ENCODE peak calls at places on chromosomes 13 and 19, in nine cellular contexts. One of them, this sample, is unnamed.

GRCh38 chr13:51905787-51906186 is 44.0 kb downstream of the CCDC70 start:
- ATAC-seq in psoas muscle: no peak
- ATAC-seq in stimulated activated naive CD8-positive, alpha-beta T cell treated with anti-CD3 and anti-CD28 coated beads, Interleukin-15, amount 100 ng/mL, for 72 hours: no peak
- ATAC-seq in mucosa of descending colon: no peak
- ATAC-seq in T-cell: no peak
- ATAC-seq in SK-N-SH treated with all-trans-retinoic acid at 6 μM for 48 hours: no peak
- ATAC-seq in activated T-cell treated with anti-CD3 and anti-CD28 coated beads, Interleukin-2, amount 50 U/mL, for 4 hours: no peak
- ATAC-seq in upper lobe of left lung: no peak
- ATAC-seq in CD4-positive, CD25-positive, alpha-beta regulatory T cell: peak
- ATAC-seq in this sample: no peak

GRCh38 chr19:15294591-15294990 is 37.7 kb downstream of the BRD4 start:
- ATAC-seq in psoas muscle: no peak
- ATAC-seq in stimulated activated naive CD8-positive, alpha-beta T cell treated with anti-CD3 and anti-CD28 coated beads, Interleukin-15, amount 100 ng/mL, for 72 hours: no peak
- ATAC-seq in mucosa of descending colon: no peak
- ATAC-seq in T-cell: no peak
- ATAC-seq in SK-N-SH treated with all-trans-retinoic acid at 6 μM for 48 hours: peak
- ATAC-seq in activated T-cell treated with anti-CD3 and anti-CD28 coated beads, Interleukin-2, amount 50 U/mL, for 4 hours: peak
- ATAC-seq in upper lobe of left lung: no peak
- ATAC-seq in CD4-positive, CD25-positive, alpha-beta regulatory T cell: no peak
- ATAC-seq in this sample: peak

GRCh38 chr19:44641866-44642265 is 1.8 kb upstream of the PVR start:
- ATAC-seq in psoas muscle: no peak
- ATAC-seq in stimulated activated naive CD8-positive, alpha-beta T cell treated with anti-CD3 and anti-CD28 coated beads, Interleukin-15, amount 100 ng/mL, for 72 hours: no peak
- ATAC-seq in mucosa of descending colon: no peak
- ATAC-seq in T-cell: no peak
- ATAC-seq in SK-N-SH treated with all-trans-retinoic acid at 6 μM for 48 hours: no peak
- ATAC-seq in activated T-cell treated with anti-CD3 and anti-CD28 coated beads, Interleukin-2, amount 50 U/mL, for 4 hours: no peak
- ATAC-seq in upper lobe of left lung: no peak
- ATAC-seq in CD4-positive, CD25-positive, alpha-beta regulatory T cell: no peak
- ATAC-seq in this sample: no peak

GRCh38 chr13:25347156-25347555 is 24.6 kb upstream of the ATP8A2 start:
- ATAC-seq in psoas muscle: no peak
- ATAC-seq in stimulated activated naive CD8-positive, alpha-beta T cell treated with anti-CD3 and anti-CD28 coated beads, Interleukin-15, amount 100 ng/mL, for 72 hours: no peak
- ATAC-seq in mucosa of descending colon: no peak
- ATAC-seq in T-cell: no peak
- ATAC-seq in SK-N-SH treated with all-trans-retinoic acid at 6 μM for 48 hours: peak
- ATAC-seq in activated T-cell treated with anti-CD3 and anti-CD28 coated beads, Interleukin-2, amount 50 U/mL, for 4 hours: no peak
- ATAC-seq in upper lobe of left lung: no peak
- ATAC-seq in CD4-positive, CD25-positive, alpha-beta regulatory T cell: no peak
- ATAC-seq in this sample: no peak

GRCh38 chr19:4495471-4495870 is 22.8 kb downstream of the PLIN4 start:
- ATAC-seq in psoas muscle: peak
- ATAC-seq in stimulated activated naive CD8-positive, alpha-beta T cell treated with anti-CD3 and anti-CD28 coated beads, Interleukin-15, amount 100 ng/mL, for 72 hours: peak
- ATAC-seq in mucosa of descending colon: peak
- ATAC-seq in T-cell: no peak
- ATAC-seq in SK-N-SH treated with all-trans-retinoic acid at 6 μM for 48 hours: no peak
- ATAC-seq in activated T-cell treated with anti-CD3 and anti-CD28 coated beads, Interleukin-2, amount 50 U/mL, for 4 hours: no peak
- ATAC-seq in upper lobe of left lung: peak
- ATAC-seq in CD4-positive, CD25-positive, alpha-beta regulatory T cell: peak
- ATAC-seq in this sample: no peak

GRCh38 chr13:75643693-75644092 is 7.6 kb downstream of the LMO7 start:
- ATAC-seq in psoas muscle: no peak
- ATAC-seq in stimulated activated naive CD8-positive, alpha-beta T cell treated with anti-CD3 and anti-CD28 coated beads, Interleukin-15, amount 100 ng/mL, for 72 hours: no peak
- ATAC-seq in mucosa of descending colon: no peak
- ATAC-seq in T-cell: no peak
- ATAC-seq in SK-N-SH treated with all-trans-retinoic acid at 6 μM for 48 hours: peak
- ATAC-seq in activated T-cell treated with anti-CD3 and anti-CD28 coated beads, Interleukin-2, amount 50 U/mL, for 4 hours: no peak
- ATAC-seq in upper lobe of left lung: no peak
- ATAC-seq in CD4-positive, CD25-positive, alpha-beta regulatory T cell: no peak
- ATAC-seq in this sample: no peak

GRCh38 chr13:52695856-52696255 is 43.2 kb downstream of the SUGT1 start:
- ATAC-seq in psoas muscle: no peak
- ATAC-seq in stimulated activated naive CD8-positive, alpha-beta T cell treated with anti-CD3 and anti-CD28 coated beads, Interleukin-15, amount 100 ng/mL, for 72 hours: peak
- ATAC-seq in mucosa of descending colon: no peak
- ATAC-seq in T-cell: no peak
- ATAC-seq in SK-N-SH treated with all-trans-retinoic acid at 6 μM for 48 hours: no peak
- ATAC-seq in activated T-cell treated with anti-CD3 and anti-CD28 coated beads, Interleukin-2, amount 50 U/mL, for 4 hours: peak
- ATAC-seq in upper lobe of left lung: no peak
- ATAC-seq in CD4-positive, CD25-positive, alpha-beta regulatory T cell: no peak
- ATAC-seq in this sample: peak

GRCh38 chr13:79307866-79308298 is 98.2 kb downstream of the RBM26 start:
- ATAC-seq in psoas muscle: peak
- ATAC-seq in stimulated activated naive CD8-positive, alpha-beta T cell treated with anti-CD3 and anti-CD28 coated beads, Interleukin-15, amount 100 ng/mL, for 72 hours: peak
- ATAC-seq in mucosa of descending colon: no peak
- ATAC-seq in T-cell: no peak
- ATAC-seq in SK-N-SH treated with all-trans-retinoic acid at 6 μM for 48 hours: peak
- ATAC-seq in activated T-cell treated with anti-CD3 and anti-CD28 coated beads, Interleukin-2, amount 50 U/mL, for 4 hours: peak
- ATAC-seq in upper lobe of left lung: no peak
- ATAC-seq in CD4-positive, CD25-positive, alpha-beta regulatory T cell: no peak
- ATAC-seq in this sample: peak

GRCh38 chr13:36131931-36132297 is 732 bp upstream of the DCLK1 start:
- ATAC-seq in psoas muscle: peak
- ATAC-seq in stimulated activated naive CD8-positive, alpha-beta T cell treated with anti-CD3 and anti-CD28 coated beads, Interleukin-15, amount 100 ng/mL, for 72 hours: no peak
- ATAC-seq in mucosa of descending colon: peak
- ATAC-seq in T-cell: no peak
- ATAC-seq in SK-N-SH treated with all-trans-retinoic acid at 6 μM for 48 hours: no peak
- ATAC-seq in activated T-cell treated with anti-CD3 and anti-CD28 coated beads, Interleukin-2, amount 50 U/mL, for 4 hours: no peak
- ATAC-seq in upper lobe of left lung: peak
- ATAC-seq in CD4-positive, CD25-positive, alpha-beta regulatory T cell: no peak
- ATAC-seq in this sample: no peak

GRCh38 chr13:110944121-110944967 is 29.5 kb upstream of the ANKRD10 start:
- ATAC-seq in psoas muscle: peak
- ATAC-seq in stimulated activated naive CD8-positive, alpha-beta T cell treated with anti-CD3 and anti-CD28 coated beads, Interleukin-15, amount 100 ng/mL, for 72 hours: peak
- ATAC-seq in mucosa of descending colon: peak
- ATAC-seq in T-cell: peak
- ATAC-seq in SK-N-SH treated with all-trans-retinoic acid at 6 μM for 48 hours: peak
- ATAC-seq in activated T-cell treated with anti-CD3 and anti-CD28 coated beads, Interleukin-2, amount 50 U/mL, for 4 hours: peak
- ATAC-seq in upper lobe of left lung: no peak
- ATAC-seq in CD4-positive, CD25-positive, alpha-beta regulatory T cell: peak
- ATAC-seq in this sample: peak

GRCh38 chr13:91572944-91573535 is 174.6 kb downstream of the GPC5 start:
- ATAC-seq in psoas muscle: no peak
- ATAC-seq in stimulated activated naive CD8-positive, alpha-beta T cell treated with anti-CD3 and anti-CD28 coated beads, Interleukin-15, amount 100 ng/mL, for 72 hours: no peak
- ATAC-seq in mucosa of descending colon: no peak
- ATAC-seq in T-cell: no peak
- ATAC-seq in SK-N-SH treated with all-trans-retinoic acid at 6 μM for 48 hours: no peak
- ATAC-seq in activated T-cell treated with anti-CD3 and anti-CD28 coated beads, Interleukin-2, amount 50 U/mL, for 4 hours: no peak
- ATAC-seq in upper lobe of left lung: no peak
- ATAC-seq in CD4-positive, CD25-positive, alpha-beta regulatory T cell: no peak
- ATAC-seq in this sample: no peak

GRCh38 chr19:18895038-18895827 is 725 bp downstream of the CERS1 start:
- ATAC-seq in psoas muscle: peak
- ATAC-seq in stimulated activated naive CD8-positive, alpha-beta T cell treated with anti-CD3 and anti-CD28 coated beads, Interleukin-15, amount 100 ng/mL, for 72 hours: peak
- ATAC-seq in mucosa of descending colon: peak
- ATAC-seq in T-cell: no peak
- ATAC-seq in SK-N-SH treated with all-trans-retinoic acid at 6 μM for 48 hours: peak
- ATAC-seq in activated T-cell treated with anti-CD3 and anti-CD28 coated beads, Interleukin-2, amount 50 U/mL, for 4 hours: peak
- ATAC-seq in upper lobe of left lung: no peak
- ATAC-seq in CD4-positive, CD25-positive, alpha-beta regulatory T cell: no peak
- ATAC-seq in this sample: peak

GRCh38 chr13:99018418-99019180 is 40.7 kb upstream of the DOCK9 start:
- ATAC-seq in psoas muscle: no peak
- ATAC-seq in stimulated activated naive CD8-positive, alpha-beta T cell treated with anti-CD3 and anti-CD28 coated beads, Interleukin-15, amount 100 ng/mL, for 72 hours: peak
- ATAC-seq in mucosa of descending colon: no peak
- ATAC-seq in T-cell: no peak
- ATAC-seq in SK-N-SH treated with all-trans-retinoic acid at 6 μM for 48 hours: peak
- ATAC-seq in activated T-cell treated with anti-CD3 and anti-CD28 coated beads, Interleukin-2, amount 50 U/mL, for 4 hours: peak
- ATAC-seq in upper lobe of left lung: no peak
- ATAC-seq in CD4-positive, CD25-positive, alpha-beta regulatory T cell: no peak
- ATAC-seq in this sample: peak

GRCh38 chr13:45500492-45501174 is 35.9 kb downstream of the COG3 start:
- ATAC-seq in psoas muscle: no peak
- ATAC-seq in stimulated activated naive CD8-positive, alpha-beta T cell treated with anti-CD3 and anti-CD28 coated beads, Interleukin-15, amount 100 ng/mL, for 72 hours: no peak
- ATAC-seq in mucosa of descending colon: no peak
- ATAC-seq in T-cell: no peak
- ATAC-seq in SK-N-SH treated with all-trans-retinoic acid at 6 μM for 48 hours: peak
- ATAC-seq in activated T-cell treated with anti-CD3 and anti-CD28 coated beads, Interleukin-2, amount 50 U/mL, for 4 hours: no peak
- ATAC-seq in upper lobe of left lung: no peak
- ATAC-seq in CD4-positive, CD25-positive, alpha-beta regulatory T cell: no peak
- ATAC-seq in this sample: no peak

GRCh38 chr19:37933965-37934364 is 27.0 kb downstream of the SIPA1L3 start:
- ATAC-seq in psoas muscle: peak
- ATAC-seq in stimulated activated naive CD8-positive, alpha-beta T cell treated with anti-CD3 and anti-CD28 coated beads, Interleukin-15, amount 100 ng/mL, for 72 hours: no peak
- ATAC-seq in mucosa of descending colon: no peak
- ATAC-seq in T-cell: no peak
- ATAC-seq in SK-N-SH treated with all-trans-retinoic acid at 6 μM for 48 hours: peak
- ATAC-seq in activated T-cell treated with anti-CD3 and anti-CD28 coated beads, Interleukin-2, amount 50 U/mL, for 4 hours: no peak
- ATAC-seq in upper lobe of left lung: no peak
- ATAC-seq in CD4-positive, CD25-positive, alpha-beta regulatory T cell: no peak
- ATAC-seq in this sample: no peak

GRCh38 chr19:14555918-14556661 is 15.8 kb downstream of the NDUFB7 start:
- ATAC-seq in psoas muscle: no peak
- ATAC-seq in stimulated activated naive CD8-positive, alpha-beta T cell treated with anti-CD3 and anti-CD28 coated beads, Interleukin-15, amount 100 ng/mL, for 72 hours: peak
- ATAC-seq in mucosa of descending colon: no peak
- ATAC-seq in T-cell: no peak
- ATAC-seq in SK-N-SH treated with all-trans-retinoic acid at 6 μM for 48 hours: peak
- ATAC-seq in activated T-cell treated with anti-CD3 and anti-CD28 coated beads, Interleukin-2, amount 50 U/mL, for 4 hours: peak
- ATAC-seq in upper lobe of left lung: peak
- ATAC-seq in CD4-positive, CD25-positive, alpha-beta regulatory T cell: no peak
- ATAC-seq in this sample: peak

GRCh38 chr19:2422951-2423880 is 4.2 kb downstream of the TIMM13 start:
- ATAC-seq in psoas muscle: no peak
- ATAC-seq in stimulated activated naive CD8-positive, alpha-beta T cell treated with anti-CD3 and anti-CD28 coated beads, Interleukin-15, amount 100 ng/mL, for 72 hours: no peak
- ATAC-seq in mucosa of descending colon: no peak
- ATAC-seq in T-cell: no peak
- ATAC-seq in SK-N-SH treated with all-trans-retinoic acid at 6 μM for 48 hours: no peak
- ATAC-seq in activated T-cell treated with anti-CD3 and anti-CD28 coated beads, Interleukin-2, amount 50 U/mL, for 4 hours: no peak
- ATAC-seq in upper lobe of left lung: no peak
- ATAC-seq in CD4-positive, CD25-positive, alpha-beta regulatory T cell: no peak
- ATAC-seq in this sample: no peak

GRCh38 chr13:44732503-44733098 is 156.5 kb upstream of the TSC22D1 start:
- ATAC-seq in psoas muscle: peak
- ATAC-seq in stimulated activated naive CD8-positive, alpha-beta T cell treated with anti-CD3 and anti-CD28 coated beads, Interleukin-15, amount 100 ng/mL, for 72 hours: no peak
- ATAC-seq in mucosa of descending colon: no peak
- ATAC-seq in T-cell: no peak
- ATAC-seq in SK-N-SH treated with all-trans-retinoic acid at 6 μM for 48 hours: no peak
- ATAC-seq in activated T-cell treated with anti-CD3 and anti-CD28 coated beads, Interleukin-2, amount 50 U/mL, for 4 hours: no peak
- ATAC-seq in upper lobe of left lung: peak
- ATAC-seq in CD4-positive, CD25-positive, alpha-beta regulatory T cell: no peak
- ATAC-seq in this sample: no peak

GRCh38 chr19:3655402-3656072 is 28.9 kb upstream of the CACTIN start:
- ATAC-seq in psoas muscle: no peak
- ATAC-seq in stimulated activated naive CD8-positive, alpha-beta T cell treated with anti-CD3 and anti-CD28 coated beads, Interleukin-15, amount 100 ng/mL, for 72 hours: no peak
- ATAC-seq in mucosa of descending colon: peak
- ATAC-seq in T-cell: peak
- ATAC-seq in SK-N-SH treated with all-trans-retinoic acid at 6 μM for 48 hours: peak
- ATAC-seq in activated T-cell treated with anti-CD3 and anti-CD28 coated beads, Interleukin-2, amount 50 U/mL, for 4 hours: no peak
- ATAC-seq in upper lobe of left lung: no peak
- ATAC-seq in CD4-positive, CD25-positive, alpha-beta regulatory T cell: no peak
- ATAC-seq in this sample: no peak

GRCh38 chr13:80109313-80109712 is 231.6 kb downstream of the SPRY2 start:
- ATAC-seq in psoas muscle: no peak
- ATAC-seq in stimulated activated naive CD8-positive, alpha-beta T cell treated with anti-CD3 and anti-CD28 coated beads, Interleukin-15, amount 100 ng/mL, for 72 hours: no peak
- ATAC-seq in mucosa of descending colon: no peak
- ATAC-seq in T-cell: no peak
- ATAC-seq in SK-N-SH treated with all-trans-retinoic acid at 6 μM for 48 hours: no peak
- ATAC-seq in activated T-cell treated with anti-CD3 and anti-CD28 coated beads, Interleukin-2, amount 50 U/mL, for 4 hours: no peak
- ATAC-seq in upper lobe of left lung: no peak
- ATAC-seq in CD4-positive, CD25-positive, alpha-beta regulatory T cell: no peak
- ATAC-seq in this sample: no peak

GRCh38 chr13:52659340-52659739 is 6.7 kb downstream of the SUGT1 start:
- ATAC-seq in psoas muscle: no peak
- ATAC-seq in stimulated activated naive CD8-positive, alpha-beta T cell treated with anti-CD3 and anti-CD28 coated beads, Interleukin-15, amount 100 ng/mL, for 72 hours: no peak
- ATAC-seq in mucosa of descending colon: no peak
- ATAC-seq in T-cell: no peak
- ATAC-seq in SK-N-SH treated with all-trans-retinoic acid at 6 μM for 48 hours: no peak
- ATAC-seq in activated T-cell treated with anti-CD3 and anti-CD28 coated beads, Interleukin-2, amount 50 U/mL, for 4 hours: no peak
- ATAC-seq in upper lobe of left lung: no peak
- ATAC-seq in CD4-positive, CD25-positive, alpha-beta regulatory T cell: no peak
- ATAC-seq in this sample: no peak

GRCh38 chr13:95248953-95249352 is 52.3 kb downstream of the ABCC4 start:
- ATAC-seq in psoas muscle: no peak
- ATAC-seq in stimulated activated naive CD8-positive, alpha-beta T cell treated with anti-CD3 and anti-CD28 coated beads, Interleukin-15, amount 100 ng/mL, for 72 hours: no peak
- ATAC-seq in mucosa of descending colon: no peak
- ATAC-seq in T-cell: no peak
- ATAC-seq in SK-N-SH treated with all-trans-retinoic acid at 6 μM for 48 hours: no peak
- ATAC-seq in activated T-cell treated with anti-CD3 and anti-CD28 coated beads, Interleukin-2, amount 50 U/mL, for 4 hours: no peak
- ATAC-seq in upper lobe of left lung: no peak
- ATAC-seq in CD4-positive, CD25-positive, alpha-beta regulatory T cell: no peak
- ATAC-seq in this sample: no peak

This sample was measured in activated T-helper 17 cell treated with anti-CD3 and anti-CD28 coated beads, Interleukin-2, amount 50 U/mL, for 72 hours.